ENCODE peak calls at places on chromosome 11, in four cellular contexts. One of them, this sample, is unnamed.

GRCh38 chr11:64438986-64439771 is 80.2 kb downstream of the RPS6KA4 start:
- DNase-seq in SK-N-SH: no peak
- DNase-seq in H1: no peak
- DNase-seq in GM12878: no peak
- DNase-seq in this sample: no peak

GRCh38 chr11:88345949-88346348 is 8.4 kb upstream of the CTSC start:
- DNase-seq in H1: no peak
- DNase-seq in SK-N-SH: no peak
- DNase-seq in GM12878: no peak
- DNase-seq in this sample: no peak

GRCh38 chr11:44961894-44962293 is 11.2 kb upstream of the TP53I11 start:
- DNase-seq in H1: no peak
- DNase-seq in SK-N-SH: no peak
- DNase-seq in GM12878: no peak
- DNase-seq in this sample: no peak

GRCh38 chr11:78008174-78008573 is 13.7 kb upstream of the INTS4 start:
- DNase-seq in SK-N-SH: no peak
- DNase-seq in GM12878: no peak
- DNase-seq in H1: no peak
- DNase-seq in this sample: no peak

GRCh38 chr11:30585892-30586250 is 282 bp downstream of the MPPED2 start:
- DNase-seq in H1: no peak
- DNase-seq in GM12878: no peak
- DNase-seq in SK-N-SH: peak
- DNase-seq in this sample: no peak

GRCh38 chr11:30873924-30874323 is 287.8 kb upstream of the MPPED2 start:
- DNase-seq in H1: no peak
- DNase-seq in GM12878: no peak
- DNase-seq in SK-N-SH: no peak
- DNase-seq in this sample: no peak

GRCh38 chr11:131838016-131838415 is 467.6 kb downstream of the NTM start:
- DNase-seq in H1: no peak
- DNase-seq in GM12878: no peak
- DNase-seq in SK-N-SH: no peak
- DNase-seq in this sample: peak

GRCh38 chr11:62013266-62014157 is 46.1 kb upstream of the FTH1 start:
- DNase-seq in SK-N-SH: no peak
- DNase-seq in H1: no peak
- DNase-seq in GM12878: no peak
- DNase-seq in this sample: no peak

GRCh38 chr11:106644824-106645223 is 373.5 kb downstream of the GUCY1A2 start:
- DNase-seq in GM12878: no peak
- DNase-seq in SK-N-SH: no peak
- DNase-seq in H1: no peak
- DNase-seq in this sample: no peak

GRCh38 chr11:42524534-42525227 is 787.1 kb upstream of the API5 start:
- DNase-seq in H1: peak
- DNase-seq in SK-N-SH: peak
- DNase-seq in GM12878: peak
- DNase-seq in this sample: peak

GRCh38 chr11:127632971-127633680 is 632.6 kb upstream of the KIRREL3 start:
- DNase-seq in SK-N-SH: no peak
- DNase-seq in GM12878: no peak
- DNase-seq in H1: no peak
- DNase-seq in this sample: no peak

GRCh38 chr11:84722583-84723108 is 904.5 kb downstream of the DLG2 start:
- DNase-seq in SK-N-SH: no peak
- DNase-seq in GM12878: no peak
- DNase-seq in H1: no peak
- DNase-seq in this sample: no peak

GRCh38 chr11:43316451-43316850 is 4.7 kb downstream of the API5 start:
- DNase-seq in SK-N-SH: no peak
- DNase-seq in GM12878: no peak
- DNase-seq in H1: no peak
- DNase-seq in this sample: no peak

GRCh38 chr11:113242767-113243397 is 71.5 kb upstream of the TTC12 start:
- DNase-seq in SK-N-SH: no peak
- DNase-seq in H1: no peak
- DNase-seq in GM12878: no peak
- DNase-seq in this sample: no peak

GRCh38 chr11:68977781-68978625 is 2.8 kb downstream of the MRGPRD start:
- DNase-seq in H1: no peak
- DNase-seq in GM12878: no peak
- DNase-seq in SK-N-SH: no peak
- DNase-seq in this sample: no peak

GRCh38 chr11:66855574-66856495 is 1.0 kb upstream of the LRFN4 start:
- DNase-seq in H1: peak
- DNase-seq in GM12878: peak
- DNase-seq in SK-N-SH: peak
- DNase-seq in this sample: peak

GRCh38 chr11:2530855-2531200 is 86.0 kb downstream of the KCNQ1 start:
- DNase-seq in SK-N-SH: no peak
- DNase-seq in GM12878: no peak
- DNase-seq in H1: no peak
- DNase-seq in this sample: no peak

GRCh38 chr11:123707606-123708205 is 33.8 kb downstream of the ZNF202 start:
- DNase-seq in H1: peak
- DNase-seq in SK-N-SH: peak
- DNase-seq in GM12878: peak
- DNase-seq in this sample: peak

GRCh38 chr11:94325681-94326080 is 21.3 kb downstream of the IZUMO1R start:
- DNase-seq in H1: peak
- DNase-seq in GM12878: peak
- DNase-seq in SK-N-SH: peak
- DNase-seq in this sample: peak

GRCh38 chr11:86537541-86538222 is 134.7 kb downstream of the ME3 start:
- DNase-seq in SK-N-SH: no peak
- DNase-seq in H1: no peak
- DNase-seq in GM12878: no peak
- DNase-seq in this sample: no peak

GRCh38 chr11:22703561-22703960 is 37.1 kb downstream of the GAS2 start:
- DNase-seq in SK-N-SH: no peak
- DNase-seq in H1: no peak
- DNase-seq in GM12878: no peak
- DNase-seq in this sample: no peak

GRCh38 chr11:130641884-130642283 is 193.4 kb downstream of the ADAMTS15 start:
- DNase-seq in SK-N-SH: no peak
- DNase-seq in H1: no peak
- DNase-seq in GM12878: no peak
- DNase-seq in this sample: no peak

GRCh38 chr11:65870307-65870658 is 2.3 kb downstream of the EFEMP2 start:
- DNase-seq in SK-N-SH: no peak
- DNase-seq in H1: no peak
- DNase-seq in GM12878: no peak
- DNase-seq in this sample: no peak

GRCh38 chr11:116412118-116412889 is 360.5 kb downstream of the BUD13 start:
- DNase-seq in H1: no peak
- DNase-seq in GM12878: no peak
- DNase-seq in SK-N-SH: no peak
- DNase-seq in this sample: no peak

GRCh38 chr11:112564228-112564955 is 303.7 kb upstream of the PLET1 start:
- DNase-seq in SK-N-SH: no peak
- DNase-seq in H1: no peak
- DNase-seq in GM12878: no peak
- DNase-seq in this sample: no peak

GRCh38 chr11:112770017-112770416 is 191.2 kb upstream of the NCAM1 start:
- DNase-seq in SK-N-SH: no peak
- DNase-seq in H1: no peak
- DNase-seq in GM12878: no peak
- DNase-seq in this sample: no peak

GRCh38 chr11:34411786-34412185 is 26.9 kb upstream of the CAT start:
- DNase-seq in GM12878: no peak
- DNase-seq in H1: no peak
- DNase-seq in SK-N-SH: no peak
- DNase-seq in this sample: no peak

GRCh38 chr11:46352063-46352841 is 5.0 kb downstream of the DGKZ start:
- DNase-seq in H1: peak
- DNase-seq in SK-N-SH: peak
- DNase-seq in GM12878: no peak
- DNase-seq in this sample: peak

GRCh38 chr11:119155733-119156492 is 7.1 kb downstream of the ABCG4 start:
- DNase-seq in H1: peak
- DNase-seq in GM12878: no peak
- DNase-seq in SK-N-SH: peak
- DNase-seq in this sample: peak

DNA sequence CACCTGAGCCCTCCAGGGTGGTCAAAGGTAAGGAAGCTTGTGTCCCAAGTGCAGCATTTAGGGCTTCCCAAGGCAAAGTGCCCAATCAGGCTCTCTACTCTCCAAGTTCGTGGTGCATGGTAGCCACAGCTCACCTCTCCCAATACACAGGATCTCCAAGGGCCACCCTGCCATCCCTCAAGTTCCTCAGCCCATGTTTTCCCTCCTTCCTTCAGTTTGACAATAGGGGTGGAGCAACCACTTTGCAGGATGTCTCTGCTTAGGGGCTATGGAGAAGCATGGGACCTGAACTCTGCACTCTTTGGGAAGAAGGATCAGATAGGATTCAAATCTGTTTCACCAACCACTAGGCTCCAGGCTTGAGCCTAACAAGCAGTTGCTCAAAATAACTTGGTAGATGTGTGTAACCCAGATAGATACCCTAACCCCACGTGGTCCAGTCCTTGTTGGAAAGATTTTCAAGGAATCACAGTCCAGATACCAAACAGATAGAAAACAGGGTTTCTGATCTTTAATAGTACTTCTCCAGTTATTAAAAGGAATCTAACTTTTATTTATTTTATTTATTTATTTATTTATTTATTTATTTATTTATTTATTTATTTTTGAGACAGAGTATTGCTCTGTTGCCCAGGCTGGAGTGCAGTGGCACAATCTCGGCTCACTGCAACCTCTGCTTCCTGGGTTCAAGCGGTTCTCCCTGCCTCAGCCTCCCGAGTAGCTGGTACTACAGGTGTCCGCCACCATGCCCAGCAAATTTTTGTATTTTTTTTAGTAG is 248.1 kb downstream of the CTTN start:
- DNase-seq in H1: no peak
- DNase-seq in SK-N-SH: no peak
- DNase-seq in GM12878: no peak
- DNase-seq in this sample: no peak
- TF ChIP-seq NRF1 in H1: no peak
- TF ChIP-seq NRF1 in SK-N-SH: no peak
- TF ChIP-seq NRF1 in GM12878: no peak
- TF ChIP-seq NRF1 in this sample: no peak

GRCh38 chr11:129590030-129590752 is 214.5 kb downstream of the BARX2 start:
- DNase-seq in H1: no peak
- DNase-seq in GM12878: no peak
- DNase-seq in SK-N-SH: no peak
- DNase-seq in this sample: no peak
- TF ChIP-seq NRF1 in H1: no peak
- TF ChIP-seq NRF1 in GM12878: no peak
- TF ChIP-seq NRF1 in SK-N-SH: no peak
- TF ChIP-seq NRF1 in this sample: no peak

GRCh38 chr11:75344761-75345454 is 6.6 kb downstream of the ARRB1 start:
- DNase-seq in H1: no peak
- DNase-seq in GM12878: no peak
- DNase-seq in SK-N-SH: no peak
- DNase-seq in this sample: no peak
- TF ChIP-seq NRF1 in H1: no peak
- TF ChIP-seq NRF1 in GM12878: no peak
- TF ChIP-seq NRF1 in SK-N-SH: no peak
- TF ChIP-seq NRF1 in this sample: no peak

GRCh38 chr11:72781313-72782080 is 12.3 kb downstream of the STARD10 start:
- DNase-seq in GM12878: no peak
- DNase-seq in SK-N-SH: peak
- DNase-seq in H1: peak
- DNase-seq in this sample: peak
- TF ChIP-seq NRF1 in GM12878: no peak
- TF ChIP-seq NRF1 in SK-N-SH: no peak
- TF ChIP-seq NRF1 in H1: no peak
- TF ChIP-seq NRF1 in this sample: no peak

GRCh38 chr11:117600976-117601708 is 195.9 kb downstream of the DSCAML1 start:
- DNase-seq in H1: no peak
- DNase-seq in SK-N-SH: no peak
- DNase-seq in GM12878: no peak
- DNase-seq in this sample: no peak

GRCh38 chr11:117600261-117600783 is 196.7 kb downstream of the DSCAML1 start:
- DNase-seq in H1: no peak
- DNase-seq in GM12878: no peak
- DNase-seq in SK-N-SH: no peak
- DNase-seq in this sample: no peak

GRCh38 chr11:117593065-117593464 is 204.0 kb downstream of the DSCAML1 start:
- DNase-seq in SK-N-SH: no peak
- DNase-seq in GM12878: no peak
- DNase-seq in H1: no peak
- DNase-seq in this sample: no peak

GRCh38 chr11:117595440-117595839 is 201.6 kb downstream of the DSCAML1 start:
- DNase-seq in H1: no peak
- DNase-seq in GM12878: no peak
- DNase-seq in SK-N-SH: no peak
- DNase-seq in this sample: peak

DNA sequence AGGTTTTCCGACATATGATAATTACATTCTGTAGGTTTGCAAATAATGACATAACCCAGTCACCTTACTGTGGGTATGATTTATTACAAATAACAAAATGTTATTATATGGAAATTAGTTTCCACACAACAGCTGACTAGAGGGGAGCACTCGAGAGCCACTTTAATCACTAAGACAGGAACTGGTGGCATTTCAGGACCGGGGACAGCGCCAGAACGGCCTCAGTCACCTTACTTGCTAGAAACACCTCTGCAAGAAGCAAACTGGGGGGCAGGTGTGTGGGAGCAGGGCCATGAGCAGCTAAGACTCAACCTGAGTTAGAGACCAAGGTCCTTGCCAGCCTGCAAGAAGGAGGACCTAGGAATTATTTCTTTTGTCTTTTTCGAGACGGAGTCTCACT is 199.9 kb downstream of the DSCAML1 start:
- DNase-seq in GM12878: no peak
- DNase-seq in H1: peak
- DNase-seq in SK-N-SH: no peak
- DNase-seq in this sample: peak
- TF ChIP-seq NRF1 in GM12878: no peak
- TF ChIP-seq NRF1 in H1: no peak
- TF ChIP-seq NRF1 in SK-N-SH: no peak
- TF ChIP-seq NRF1 in this sample: no peak

This sample was measured in K562.